ENCODE peak calls at places on chromosomes 13 and 19, in six cellular contexts. U is cardiac septum; I is stimulated activated CD4-positive, alpha-beta T cell treated with anti-CD3 and anti-CD28 coated beads, TNF-alpha, amount 100 ng/mL, for 4 hours; M is NCI-H1930; C is effector memory CD4-positive, alpha-beta T cell; B is A172. Q is an unnamed sample.

GRCh38 chr19:30361721-30362120 is 10.5 kb upstream of the ZNF536 start:
- DNase-seq in U (peak), I (no peak), M (no peak), C (no peak), B (no peak), Q (no peak)

GRCh38 chr13:70357031-70357430 is 248.8 kb upstream of the KLHL1 start:
- DNase-seq in U (no peak), I (no peak), M (no peak), C (no peak), B (no peak), Q (no peak)

GRCh38 chr19:17075860-17076538 is 422 bp downstream of the MYO9B start:
- DNase-seq in U (peak), I (peak), M (no peak), C (peak), B (peak), Q (no peak)

GRCh38 chr19:12749938-12750521 is 1.6 kb upstream of the BEST2 start:
- DNase-seq in U (no peak), I (no peak), M (no peak), C (no peak), B (no peak), Q (no peak)

GRCh38 chr13:112859128-112859816 is 109.7 kb upstream of the MCF2L start:
- DNase-seq in U (no peak), I (no peak), M (no peak), C (no peak), B (no peak), Q (no peak)

GRCh38 chr19:34173145-34173956 is 1.0 kb downstream of the LSM14A start:
- DNase-seq in U (no peak), I (peak), M (no peak), C (no peak), B (peak), Q (no peak)

GRCh38 chr19:4981681-4981958 is 12.7 kb downstream of the KDM4B start:
- DNase-seq in U (peak), I (no peak), M (no peak), C (no peak), B (no peak), Q (no peak)

GRCh38 chr19:45653634-45654033 is 14.4 kb upstream of the GIPR start:
- DNase-seq in U (no peak), I (no peak), M (no peak), C (no peak), B (no peak), Q (no peak)

GRCh38 chr13:46845146-46845545 is 48.2 kb upstream of the ESD start:
- DNase-seq in U (no peak), I (no peak), M (no peak), C (no peak), B (no peak), Q (no peak)

GRCh38 chr19:39203372-39204341 is at the start of gene SYCN:
- DNase-seq in U (no peak), I (no peak), M (no peak), C (no peak), B (no peak), Q (no peak)

GRCh38 chr13:50911937-50912624 is 2.5 kb downstream of the RNASEH2B start:
- DNase-seq in U (peak), I (peak), M (peak), C (peak), B (peak), Q (peak)

GRCh38 chr13:99657848-99658265 is 156.6 kb downstream of the TM9SF2 start:
- DNase-seq in U (no peak), I (no peak), M (no peak), C (peak), B (no peak), Q (no peak)

GRCh38 chr19:8423821-8424223 is 10.7 kb downstream of the MARCHF2 start:
- DNase-seq in U (peak), I (no peak), M (no peak), C (no peak), B (peak), Q (no peak)